ENCODE peak calls at places on chromosomes 4 and X, in seven cellular contexts. L, W, P, X, H, U and O are unnamed samples.

GRCh38 chrX:134004038-134004437 is 18.6 kb upstream of the GPC3 start:
- DNase-seq in H (no peak), X (no peak), U (no peak), P (no peak), W (no peak), L (no peak), O (no peak)

GRCh38 chr4:32425243-32425642 is 1705.1 kb downstream of the PCDH7 start:
- DNase-seq in X (no peak), U (no peak), L (no peak), H (no peak), P (no peak), W (no peak), O (no peak)

GRCh38 chr4:26590639-26591038 is 6.8 kb downstream of the TBC1D19 start:
- DNase-seq in W (no peak), P (no peak), U (no peak), X (no peak), L (peak), H (no peak), O (no peak)

GRCh38 chr4:100022792-100023222 is 72.7 kb upstream of the H2AZ1 start:
- DNase-seq in X (no peak), L (no peak), H (no peak), U (no peak), W (no peak), P (no peak), O (no peak)

GRCh38 chr4:8546766-8547107 is 33.5 kb upstream of the GPR78 start:
- DNase-seq in P (no peak), X (no peak), U (no peak), L (no peak), H (peak), W (no peak), O (no peak)

GRCh38 chr4:8550691-8551090 is 29.5 kb upstream of the GPR78 start:
- DNase-seq in U (no peak), P (no peak), L (no peak), X (no peak), W (no peak), H (peak), O (no peak)

GRCh38 chr4:64407000-64407399 is 2.2 kb downstream of the TECRL start:
- DNase-seq in L (no peak), X (no peak), U (no peak), W (no peak), H (no peak), P (no peak), O (no peak)

GRCh38 chr4:8278421-8279287 is 9.1 kb downstream of the HTRA3 start:
- DNase-seq in P (no peak), U (no peak), L (no peak), W (no peak), X (no peak), H (peak), O (peak)

GRCh38 chrX:16797841-16798240 is 11.6 kb downstream of the TXLNG start:
- DNase-seq in H (no peak), W (no peak), L (no peak), U (no peak), P (no peak), X (no peak), O (no peak)

GRCh38 chrX:3548743-3549441 is 164.6 kb downstream of the PRKX start:
- DNase-seq in P (no peak), X (no peak), U (no peak), H (no peak), W (no peak), L (peak), O (no peak)

GRCh38 chrX:35439692-35440091 is 358.4 kb upstream of the MAGEB16 start:
- DNase-seq in U (no peak), X (no peak), H (no peak), W (no peak), L (peak), P (no peak), O (no peak)

GRCh38 chrX:151790421-151791160 is 56.0 kb downstream of the CNGA2 start:
- DNase-seq in P (no peak), L (no peak), X (no peak), H (no peak), W (no peak), U (no peak), O (no peak)

GRCh38 chrX:107857815-107858214 is 32.1 kb downstream of the MID2 start:
- DNase-seq in W (no peak), H (no peak), L (no peak), U (no peak), X (no peak), P (no peak), O (no peak)

GRCh38 chrX:48511561-48511960 is 2.8 kb downstream of the PORCN start:
- DNase-seq in P (no peak), X (no peak), L (peak), W (no peak), U (no peak), H (peak), O (no peak)

GRCh38 chr4:37682701-37683401 is 3.3 kb downstream of the RELL1 start:
- DNase-seq in H (no peak), W (no peak), L (peak), U (no peak), X (peak), P (no peak), O (no peak)

GRCh38 chr4:93451954-93452353 is 376.6 kb upstream of the ATOH1 start:
- DNase-seq in P (no peak), X (no peak), H (no peak), W (no peak), U (no peak), L (no peak), O (no peak)

GRCh38 chr4:72631296-72631695 is 62.3 kb upstream of the ADAMTS3 start:
- DNase-seq in P (no peak), U (no peak), L (no peak), W (no peak), X (no peak), H (no peak), O (peak)

GRCh38 chr4:69881173-69881773 is 21.3 kb upstream of the SULT1E1 start:
- DNase-seq in P (peak), H (no peak), L (peak), U (no peak), X (no peak), W (no peak), O (no peak)

GRCh38 chr4:151193414-151193813 is 83.5 kb upstream of the PRSS48 start:
- DNase-seq in P (no peak), W (no peak), L (no peak), X (no peak), U (no peak), H (no peak), O (no peak)

GRCh38 chr4:90904018-90904417 is 776.8 kb downstream of the CCSER1 start:
- DNase-seq in W (no peak), H (no peak), X (no peak), P (no peak), L (no peak), U (no peak), O (no peak)

GRCh38 chr4:2484993-2485392 is 16.1 kb downstream of the RNF4 start:
- DNase-seq in U (peak), H (peak), X (peak), L (no peak), W (no peak), P (peak), O (no peak)

GRCh38 chr4:32196950-32197688 is 1477.0 kb downstream of the PCDH7 start:
- DNase-seq in L (no peak), U (no peak), X (no peak), P (no peak), W (no peak), H (no peak), O (no peak)

GRCh38 chrX:15405846-15406245 is 21.6 kb upstream of the VEGFD start:
- DNase-seq in U (no peak), X (no peak), W (no peak), P (no peak), H (no peak), L (no peak), O (no peak)

GRCh38 chr4:61478340-61478739 is 278.2 kb downstream of the ADGRL3 start:
- DNase-seq in U (no peak), W (no peak), H (no peak), X (no peak), L (no peak), P (no peak), O (no peak)

GRCh38 chr4:118363166-118363565 is 10.4 kb upstream of the PRSS12 start:
- DNase-seq in U (no peak), P (no peak), X (no peak), W (no peak), H (no peak), L (no peak), O (no peak)

GRCh38 chrX:126030021-126030420 is 136.1 kb downstream of the DCAF12L2 start:
- DNase-seq in P (no peak), W (no peak), H (no peak), U (no peak), L (no peak), X (no peak), O (no peak)

GRCh38 chr4:48778431-48779094 is 1.5 kb downstream of the FRYL start:
- DNase-seq in H (no peak), U (no peak), W (no peak), X (no peak), L (no peak), P (no peak), O (peak)

GRCh38 chr4:90357117-90357710 is 230.0 kb downstream of the CCSER1 start:
- DNase-seq in P (no peak), X (no peak), W (no peak), U (no peak), L (peak), H (no peak), O (no peak)

GRCh38 chr4:6746721-6747689 is 31.0 kb downstream of the BLOC1S4 start:
- DNase-seq in U (no peak), W (peak), H (peak), L (peak), X (no peak), P (no peak), O (no peak)

GRCh38 chr4:163157157-163157556 is 9.5 kb downstream of the NAF1 start:
- DNase-seq in X (no peak), W (no peak), L (no peak), U (no peak), H (no peak), P (no peak), O (no peak)

GRCh38 chrX:153612413-153612812 is 13.5 kb upstream of the CCNQ start:
- DNase-seq in H (peak), P (no peak), W (no peak), X (no peak), L (no peak), U (no peak), O (no peak)
- TF ChIP-seq POLR2A in H (no peak), P (no peak), W (no peak), X (no peak), L (no peak), U (no peak), O (no peak)

GRCh38 chr4:42628740-42629139 is 28.2 kb downstream of the ATP8A1 start:
- DNase-seq in P (no peak), X (no peak), U (no peak), L (no peak), H (no peak), W (no peak), O (no peak)
- TF ChIP-seq POLR2A in P (no peak), X (no peak), U (no peak), L (no peak), H (no peak), W (no peak), O (no peak)

DNA sequence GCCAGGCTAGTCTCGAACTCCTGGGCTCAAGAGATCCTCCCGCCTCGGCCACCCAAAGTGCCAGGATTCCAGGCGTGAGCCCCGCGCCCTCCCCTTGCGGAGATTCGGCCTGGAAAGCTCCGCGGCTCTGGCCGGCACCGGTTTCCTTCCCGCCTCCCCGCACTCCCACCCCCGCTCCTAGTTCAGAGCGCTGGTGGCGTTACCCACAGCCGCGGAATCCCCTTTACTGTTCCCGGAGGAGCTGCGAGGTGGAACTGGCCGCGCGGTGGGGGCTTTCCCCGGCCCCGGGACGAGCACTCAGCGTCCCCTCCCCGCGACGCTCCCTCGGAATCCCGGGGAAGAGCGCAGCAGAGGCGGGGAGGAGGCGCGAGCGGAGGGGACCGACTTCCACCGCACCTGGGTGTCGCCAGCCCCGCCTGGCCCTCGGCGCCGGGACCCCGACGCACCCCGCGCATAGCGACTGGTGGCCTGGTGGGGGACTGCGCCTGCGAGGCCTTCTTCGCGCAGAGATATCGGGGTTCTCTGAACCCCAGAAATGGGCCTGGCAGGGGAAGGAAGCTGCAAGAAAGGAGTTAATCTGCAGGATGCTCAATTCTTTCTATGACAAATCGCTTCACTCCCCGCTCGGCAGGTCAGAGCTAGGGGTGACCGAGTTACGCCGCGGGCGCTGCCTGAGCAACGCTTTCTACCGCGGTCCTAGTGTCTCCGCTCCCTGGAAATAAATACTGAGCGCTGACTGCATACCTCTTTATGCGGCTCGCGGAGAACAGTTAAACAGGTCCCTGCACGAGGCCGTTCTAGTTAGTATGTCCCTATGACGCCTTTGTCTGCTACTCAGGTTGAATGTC is 14.6 kb upstream of the SLC25A4 start:
- DNase-seq in X (no peak), U (no peak), P (peak), L (peak), W (no peak), H (no peak), O (no peak)
- TF ChIP-seq POLR2A in X (no peak), U (no peak), P (no peak), L (no peak), W (no peak), H (no peak), O (no peak)

DNA sequence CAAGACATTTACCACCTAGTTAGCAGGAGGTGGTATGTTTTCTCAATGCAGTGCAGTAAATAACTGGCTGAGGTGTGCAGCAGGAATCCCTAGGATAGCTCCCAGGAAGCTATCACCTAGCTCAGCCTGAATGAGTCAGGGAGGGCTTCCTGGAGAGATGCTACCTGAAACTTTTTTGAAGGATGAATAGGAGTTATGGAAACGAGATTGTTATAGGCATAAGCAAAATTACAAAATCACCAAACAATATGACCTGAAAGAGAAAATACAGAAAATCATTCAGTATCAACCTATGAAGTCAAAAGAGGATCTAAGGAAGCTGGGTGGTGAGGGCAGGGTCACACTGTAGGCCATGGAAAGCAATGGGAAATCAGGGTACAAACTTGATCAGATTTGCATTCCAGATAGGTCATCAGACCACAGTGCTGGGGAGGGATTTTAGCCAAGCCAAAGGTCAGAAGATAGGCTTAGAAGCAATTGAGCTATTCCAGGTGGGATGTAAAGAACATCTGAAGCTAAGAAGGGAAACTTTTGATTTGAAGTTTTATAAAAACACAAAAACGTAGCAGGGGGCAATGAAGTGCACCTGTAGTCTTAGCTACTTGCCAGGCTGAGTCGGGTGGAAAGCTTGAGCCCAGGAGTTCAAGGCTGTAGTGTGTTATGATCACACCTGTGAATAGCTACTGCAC is 11.3 kb downstream of the AREG start:
- DNase-seq in U (no peak), L (peak), X (no peak), P (no peak), H (no peak), W (no peak), O (no peak)
- TF ChIP-seq POLR2A in U (no peak), L (no peak), X (no peak), P (no peak), H (no peak), W (no peak), O (no peak)

DNA sequence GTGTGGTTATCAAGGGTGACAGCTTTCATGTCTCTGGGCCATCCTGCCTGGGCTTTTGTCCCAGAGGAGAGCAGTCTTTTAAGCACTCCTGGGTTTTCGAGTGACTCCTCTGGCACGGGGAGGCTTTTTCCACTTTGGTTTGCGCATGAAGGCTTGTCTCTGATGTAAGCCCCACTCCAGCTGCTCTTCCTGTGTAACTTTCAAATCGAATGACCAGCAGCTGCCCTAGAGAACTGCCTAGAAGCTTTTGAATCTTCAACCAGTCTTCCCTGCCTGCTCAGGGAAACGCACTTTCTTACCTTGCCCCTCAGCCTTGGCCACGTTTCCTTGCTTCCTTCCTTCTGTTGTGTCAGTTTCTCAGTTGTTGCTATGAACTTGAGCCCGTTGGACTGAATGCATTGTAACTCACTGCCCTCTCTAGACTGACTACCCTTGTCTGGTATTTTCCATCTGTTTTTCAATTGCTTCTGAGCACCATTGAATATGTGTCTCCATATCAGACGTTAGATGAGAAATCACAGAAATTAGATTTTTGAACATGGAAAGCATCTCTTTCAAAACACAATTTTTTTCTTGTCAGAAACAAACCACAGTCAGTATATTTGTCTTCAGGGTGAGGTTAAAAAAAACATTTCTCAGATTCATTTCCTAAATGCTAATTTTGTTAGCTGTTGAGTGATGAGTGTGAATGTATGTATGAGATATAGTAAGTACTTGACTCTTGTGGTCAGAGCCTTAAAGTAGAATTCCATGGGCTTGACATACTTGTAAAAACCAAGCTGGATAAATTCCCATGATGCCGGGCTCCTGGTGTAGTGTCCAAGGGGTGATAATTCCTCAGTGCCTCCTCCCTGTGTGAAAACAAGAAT is 45.4 kb downstream of the SLC9A6 start:
- DNase-seq in W (no peak), H (no peak), L (no peak), U (no peak), X (no peak), P (no peak), O (no peak)
- TF ChIP-seq POLR2A in W (no peak), H (no peak), L (no peak), U (no peak), X (no peak), P (no peak), O (no peak)

GRCh38 chrX:100636321-100636991 is at the start of gene TSPAN6:
- DNase-seq in L (peak), X (no peak), H (peak), P (peak), U (no peak), W (peak), O (peak)
- TF ChIP-seq POLR2A in L (peak), X (no peak), H (no peak), P (no peak), U (no peak), W (no peak), O (no peak)

GRCh38 chr4:89298160-89298559 is 9.4 kb downstream of the GPRIN3 start:
- DNase-seq in L (no peak), U (no peak), H (no peak), P (no peak), X (no peak), W (no peak), O (no peak)
- TF ChIP-seq POLR2A in L (no peak), U (no peak), H (no peak), P (no peak), X (no peak), W (no peak), O (no peak)